ENCODE peak calls at places on chromosomes 16 and 17, in seven cellular contexts. One of them, this sample, is unnamed.

GRCh38 chr16:50862818-50863672 is 121.2 kb downstream of the CYLD start:
- DNase-seq in Calu3: no peak
- DNase-seq in GM13977: no peak
- DNase-seq in H9: no peak
- DNase-seq in AG04450: no peak
- DNase-seq in Peyer's patch: no peak
- DNase-seq in cardiac muscle cell: no peak
- DNase-seq in this sample: no peak

GRCh38 chr17:1431631-1432104 is 24.4 kb downstream of the CRK start:
- DNase-seq in Calu3: no peak
- DNase-seq in GM13977: peak
- DNase-seq in AG04450: no peak
- DNase-seq in Peyer's patch: no peak
- DNase-seq in cardiac muscle cell: no peak
- DNase-seq in H9: no peak
- DNase-seq in this sample: no peak

GRCh38 chr17:5035356-5035755 is at the start of gene SLC52A1:
- DNase-seq in H9: peak
- DNase-seq in AG04450: no peak
- DNase-seq in cardiac muscle cell: no peak
- DNase-seq in Peyer's patch: peak
- DNase-seq in Calu3: peak
- DNase-seq in GM13977: no peak
- DNase-seq in this sample: no peak

GRCh38 chr16:67397812-67398545 is 4.7 kb upstream of the TPPP3 start:
- DNase-seq in AG04450: no peak
- DNase-seq in cardiac muscle cell: no peak
- DNase-seq in Peyer's patch: no peak
- DNase-seq in Calu3: no peak
- DNase-seq in GM13977: no peak
- DNase-seq in H9: no peak
- DNase-seq in this sample: no peak

GRCh38 chr17:29593546-29594440 is 861 bp downstream of the ANKRD13B start:
- DNase-seq in AG04450: no peak
- DNase-seq in Calu3: peak
- DNase-seq in GM13977: peak
- DNase-seq in H9: peak
- DNase-seq in Peyer's patch: no peak
- DNase-seq in cardiac muscle cell: peak
- DNase-seq in this sample: no peak

GRCh38 chr16:4377573-4378146 is 6.0 kb downstream of the VASN start:
- DNase-seq in Calu3: no peak
- DNase-seq in AG04450: no peak
- DNase-seq in cardiac muscle cell: no peak
- DNase-seq in H9: no peak
- DNase-seq in GM13977: no peak
- DNase-seq in Peyer's patch: no peak
- DNase-seq in this sample: no peak

GRCh38 chr16:30434852-30435251 is 5.0 kb upstream of the DCTPP1 start:
- DNase-seq in H9: no peak
- DNase-seq in Peyer's patch: no peak
- DNase-seq in cardiac muscle cell: no peak
- DNase-seq in Calu3: no peak
- DNase-seq in GM13977: no peak
- DNase-seq in AG04450: no peak
- DNase-seq in this sample: no peak

GRCh38 chr16:19883296-19883951 is 1.2 kb downstream of the GPRC5B start:
- DNase-seq in Calu3: peak
- DNase-seq in GM13977: no peak
- DNase-seq in AG04450: no peak
- DNase-seq in Peyer's patch: no peak
- DNase-seq in cardiac muscle cell: peak
- DNase-seq in H9: peak
- DNase-seq in this sample: peak

GRCh38 chr17:79803997-79804855 is 7.3 kb upstream of the CBX8 start:
- DNase-seq in Peyer's patch: peak
- DNase-seq in Calu3: no peak
- DNase-seq in H9: peak
- DNase-seq in GM13977: peak
- DNase-seq in AG04450: no peak
- DNase-seq in cardiac muscle cell: no peak
- DNase-seq in this sample: peak

GRCh38 chr16:3580686-3581085 is 3.5 kb upstream of the NLRC3 start:
- DNase-seq in GM13977: no peak
- DNase-seq in AG04450: no peak
- DNase-seq in Calu3: no peak
- DNase-seq in H9: no peak
- DNase-seq in Peyer's patch: no peak
- DNase-seq in cardiac muscle cell: no peak
- DNase-seq in this sample: no peak

GRCh38 chr17:18258356-18259038 is at the start of gene FLII:
- DNase-seq in cardiac muscle cell: peak
- DNase-seq in AG04450: no peak
- DNase-seq in GM13977: peak
- DNase-seq in Peyer's patch: peak
- DNase-seq in H9: peak
- DNase-seq in Calu3: peak
- DNase-seq in this sample: peak

GRCh38 chr16:8818499-8819270 is 21.0 kb downstream of the PMM2 start:
- DNase-seq in GM13977: peak
- DNase-seq in H9: no peak
- DNase-seq in Peyer's patch: no peak
- DNase-seq in AG04450: no peak
- DNase-seq in Calu3: no peak
- DNase-seq in cardiac muscle cell: no peak
- DNase-seq in this sample: no peak

GRCh38 chr16:72311426-72311825 is 139.5 kb upstream of the PMFBP1 start:
- DNase-seq in AG04450: no peak
- DNase-seq in Calu3: no peak
- DNase-seq in GM13977: no peak
- DNase-seq in H9: no peak
- DNase-seq in Peyer's patch: no peak
- DNase-seq in cardiac muscle cell: no peak
- DNase-seq in this sample: no peak

GRCh38 chr17:34236341-34236892 is 18.7 kb upstream of the CCL2 start:
- DNase-seq in H9: no peak
- DNase-seq in cardiac muscle cell: no peak
- DNase-seq in AG04450: no peak
- DNase-seq in GM13977: no peak
- DNase-seq in Calu3: no peak
- DNase-seq in Peyer's patch: no peak
- DNase-seq in this sample: no peak

GRCh38 chr17:5718751-5719150 is 134.4 kb upstream of the NLRP1 start:
- DNase-seq in Calu3: no peak
- DNase-seq in AG04450: no peak
- DNase-seq in cardiac muscle cell: no peak
- DNase-seq in Peyer's patch: no peak
- DNase-seq in H9: no peak
- DNase-seq in GM13977: no peak
- DNase-seq in this sample: no peak

GRCh38 chr17:77666881-77667395 is 291.6 kb upstream of the TNRC6C start:
- DNase-seq in AG04450: no peak
- DNase-seq in cardiac muscle cell: no peak
- DNase-seq in H9: no peak
- DNase-seq in Peyer's patch: no peak
- DNase-seq in GM13977: peak
- DNase-seq in Calu3: no peak
- DNase-seq in this sample: no peak

GRCh38 chr17:10697092-10698081 is at the start of the genes ADPRM and SCO1:
- DNase-seq in cardiac muscle cell: peak
- DNase-seq in Peyer's patch: peak
- DNase-seq in Calu3: peak
- DNase-seq in GM13977: peak
- DNase-seq in AG04450: peak
- DNase-seq in H9: peak
- DNase-seq in this sample: peak

GRCh38 chr17:72184805-72185204 is 64.0 kb downstream of the SOX9 start:
- DNase-seq in H9: no peak
- DNase-seq in Calu3: no peak
- DNase-seq in AG04450: no peak
- DNase-seq in cardiac muscle cell: no peak
- DNase-seq in GM13977: no peak
- DNase-seq in Peyer's patch: no peak
- DNase-seq in this sample: no peak

GRCh38 chr17:83092186-83092585 is 12.8 kb downstream of the METRNL start:
- DNase-seq in Peyer's patch: peak
- DNase-seq in Calu3: no peak
- DNase-seq in H9: no peak
- DNase-seq in GM13977: no peak
- DNase-seq in cardiac muscle cell: no peak
- DNase-seq in AG04450: no peak
- DNase-seq in this sample: no peak

GRCh38 chr17:49201481-49201927 is 8.9 kb downstream of the GNGT2 start:
- DNase-seq in Peyer's patch: no peak
- DNase-seq in GM13977: no peak
- DNase-seq in cardiac muscle cell: no peak
- DNase-seq in AG04450: no peak
- DNase-seq in Calu3: no peak
- DNase-seq in H9: no peak
- DNase-seq in this sample: no peak

GRCh38 chr16:87723224-87723619 is 42.6 kb downstream of the KLHDC4 start:
- DNase-seq in GM13977: peak
- DNase-seq in Peyer's patch: no peak
- DNase-seq in H9: no peak
- DNase-seq in cardiac muscle cell: peak
- DNase-seq in Calu3: no peak
- DNase-seq in AG04450: peak
- DNase-seq in this sample: peak

GRCh38 chr17:79931517-79932309 is 92.5 kb upstream of the CBX4 start:
- DNase-seq in H9: no peak
- DNase-seq in Calu3: no peak
- DNase-seq in Peyer's patch: no peak
- DNase-seq in cardiac muscle cell: no peak
- DNase-seq in AG04450: no peak
- DNase-seq in GM13977: peak
- DNase-seq in this sample: no peak

GRCh38 chr17:14307560-14308024 is 6.7 kb downstream of the HS3ST3B1 start:
- DNase-seq in GM13977: no peak
- DNase-seq in AG04450: no peak
- DNase-seq in cardiac muscle cell: no peak
- DNase-seq in Peyer's patch: no peak
- DNase-seq in Calu3: no peak
- DNase-seq in H9: peak
- DNase-seq in this sample: no peak

GRCh38 chr17:73952498-73953205 is 250.8 kb upstream of the RPL38 start:
- DNase-seq in H9: peak
- DNase-seq in Calu3: peak
- DNase-seq in GM13977: peak
- DNase-seq in cardiac muscle cell: peak
- DNase-seq in AG04450: no peak
- DNase-seq in Peyer's patch: peak
- DNase-seq in this sample: no peak
- TF ChIP-seq CTCF in H9: peak
- TF ChIP-seq CTCF in Calu3: no peak
- TF ChIP-seq CTCF in GM13977: peak
- TF ChIP-seq CTCF in cardiac muscle cell: peak
- TF ChIP-seq CTCF in AG04450: no peak
- TF ChIP-seq CTCF in Peyer's patch: no peak
- TF ChIP-seq CTCF in this sample: peak

DNA sequence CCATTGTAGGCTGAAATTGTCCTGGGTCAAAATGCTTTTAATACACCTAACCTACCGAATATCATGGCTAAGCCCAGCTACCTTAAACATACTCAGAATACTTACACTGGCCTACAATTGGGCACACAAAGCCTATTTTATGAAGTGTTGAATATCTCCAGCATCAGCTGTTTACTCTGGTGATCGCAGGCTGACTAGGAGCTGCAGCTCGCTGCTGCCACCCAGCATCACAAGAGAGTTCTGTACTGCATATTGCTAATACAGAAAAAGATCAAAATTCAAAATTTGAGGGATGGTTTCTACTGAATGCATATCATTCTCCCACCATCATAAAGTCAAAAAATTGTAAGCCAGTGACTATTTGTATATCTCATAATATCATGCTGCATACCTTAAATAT is 55.3 kb downstream of the ULK2 start:
- DNase-seq in Calu3: no peak
- DNase-seq in H9: no peak
- DNase-seq in AG04450: no peak
- DNase-seq in cardiac muscle cell: no peak
- DNase-seq in GM13977: no peak
- DNase-seq in Peyer's patch: no peak
- DNase-seq in this sample: no peak
- TF ChIP-seq CTCF in Calu3: no peak
- TF ChIP-seq CTCF in H9: peak
- TF ChIP-seq CTCF in AG04450: peak
- TF ChIP-seq CTCF in cardiac muscle cell: peak
- TF ChIP-seq CTCF in GM13977: peak
- TF ChIP-seq CTCF in Peyer's patch: no peak
- TF ChIP-seq CTCF in this sample: no peak

DNA sequence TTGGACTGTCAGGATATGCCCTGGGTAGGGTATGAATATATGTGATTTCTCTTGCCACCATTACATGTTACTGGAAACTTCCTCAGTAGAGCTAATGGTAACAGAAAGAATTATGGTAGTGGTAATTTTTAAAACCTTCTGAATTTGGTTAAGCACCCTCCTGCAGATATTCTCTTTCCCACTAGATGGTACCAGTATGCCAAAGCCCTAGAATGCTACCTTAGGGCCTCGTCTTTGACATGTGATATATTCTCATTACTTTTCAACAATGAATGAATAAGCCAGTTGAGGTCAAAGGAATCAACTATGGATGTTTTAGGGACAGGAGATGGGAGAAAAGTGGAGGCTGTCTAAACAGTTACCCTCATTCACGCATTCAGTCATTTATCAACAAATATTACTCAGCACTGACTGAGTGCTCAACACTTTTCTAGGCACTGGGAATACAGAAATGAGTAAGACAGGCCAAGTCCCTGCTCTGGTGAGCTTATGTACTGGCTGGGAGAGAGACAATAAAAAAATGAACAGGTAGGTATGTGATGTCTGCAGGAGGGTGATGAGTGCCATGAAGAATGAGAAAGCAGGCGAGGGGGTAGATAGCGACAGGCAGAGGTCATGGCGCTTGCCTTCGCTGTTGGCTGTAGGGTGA is 14.7 kb downstream of the CDH13 start:
- DNase-seq in H9: no peak
- DNase-seq in Calu3: no peak
- DNase-seq in cardiac muscle cell: no peak
- DNase-seq in AG04450: no peak
- DNase-seq in Peyer's patch: no peak
- DNase-seq in GM13977: no peak
- DNase-seq in this sample: no peak
- TF ChIP-seq CTCF in H9: peak
- TF ChIP-seq CTCF in Calu3: no peak
- TF ChIP-seq CTCF in cardiac muscle cell: peak
- TF ChIP-seq CTCF in AG04450: peak
- TF ChIP-seq CTCF in Peyer's patch: no peak
- TF ChIP-seq CTCF in GM13977: peak
- TF ChIP-seq CTCF in this sample: no peak

DNA sequence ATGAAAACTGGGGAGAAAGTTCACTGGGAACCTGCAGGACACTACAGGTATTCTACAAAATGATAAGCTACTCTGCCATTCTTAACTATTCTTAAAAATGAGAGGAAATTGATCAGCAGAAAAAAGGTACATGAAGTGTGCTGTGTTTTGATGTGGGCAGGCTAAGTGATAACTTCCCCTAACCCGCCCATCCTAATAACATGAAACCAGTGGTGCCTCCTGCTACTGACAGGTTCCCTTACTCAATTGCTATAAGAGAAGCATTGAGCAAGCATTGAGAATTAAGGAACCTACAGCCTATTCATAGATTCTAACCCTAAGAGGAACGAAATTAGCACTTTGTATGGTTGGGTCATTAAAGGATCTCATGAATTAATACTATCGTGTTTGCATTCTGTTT is 18.9 kb downstream of the XYLT1 start:
- DNase-seq in GM13977: no peak
- DNase-seq in H9: no peak
- DNase-seq in Peyer's patch: no peak
- DNase-seq in AG04450: no peak
- DNase-seq in cardiac muscle cell: no peak
- DNase-seq in Calu3: no peak
- DNase-seq in this sample: no peak
- TF ChIP-seq CTCF in GM13977: no peak
- TF ChIP-seq CTCF in H9: no peak
- TF ChIP-seq CTCF in Peyer's patch: no peak
- TF ChIP-seq CTCF in AG04450: no peak
- TF ChIP-seq CTCF in cardiac muscle cell: no peak
- TF ChIP-seq CTCF in Calu3: no peak
- TF ChIP-seq CTCF in this sample: no peak

This sample was measured in mesothelial cell of epicardium.